ENCODE peak calls at places on chromosomes 6 and 20, in five cellular contexts. M is HepG2, D is GM23248, L is uterus, T is aorta. W is an unnamed sample. For H3K36me3, the result is how much of the 10 kb centered on the place peaks cover.

GRCh38 chr6:82144007-82144851 is 103.3 kb downstream of the IBTK start:
- DNase-seq in M (peak), D (peak), T (peak), L (peak), W (peak)

GRCh38 chr20:60214901-60215522 is 256.8 kb downstream of the CDH26 start:
- DNase-seq in T (no peak), M (no peak), D (no peak), L (no peak), W (peak)

GRCh38 chr20:47789081-47789998 is 4.1 kb upstream of the SULF2 start:
- DNase-seq in T (no peak), M (no peak), D (no peak), L (no peak), W (no peak)

GRCh38 chr20:34401741-34402455 is 38.8 kb downstream of the ITCH start:
- DNase-seq in T (no peak), D (no peak), L (no peak), M (peak), W (no peak)

GRCh38 chr6:42819803-42820508 is 38.1 kb downstream of the BICRAL start:
- DNase-seq in D (peak), M (peak), L (no peak), T (no peak), W (peak)

GRCh38 chr6:10316327-10316726 is 98.5 kb downstream of the TFAP2A start:
- DNase-seq in L (no peak), M (no peak), T (no peak), D (peak), W (peak)

GRCh38 chr6:44058617-44059358 is 68.5 kb downstream of the MRPL14 start:
- DNase-seq in M (peak), D (peak), T (peak), L (peak), W (peak)

GRCh38 chr6:111228094-111228493 is 140.8 kb downstream of the SLC16A10 start:
- DNase-seq in T (no peak), L (no peak), M (no peak), D (peak), W (peak)

GRCh38 chr20:21124190-21124589 is 1.7 kb upstream of the KIZ start:
- DNase-seq in T (no peak), M (no peak), L (no peak), D (no peak), W (no peak)

DNA sequence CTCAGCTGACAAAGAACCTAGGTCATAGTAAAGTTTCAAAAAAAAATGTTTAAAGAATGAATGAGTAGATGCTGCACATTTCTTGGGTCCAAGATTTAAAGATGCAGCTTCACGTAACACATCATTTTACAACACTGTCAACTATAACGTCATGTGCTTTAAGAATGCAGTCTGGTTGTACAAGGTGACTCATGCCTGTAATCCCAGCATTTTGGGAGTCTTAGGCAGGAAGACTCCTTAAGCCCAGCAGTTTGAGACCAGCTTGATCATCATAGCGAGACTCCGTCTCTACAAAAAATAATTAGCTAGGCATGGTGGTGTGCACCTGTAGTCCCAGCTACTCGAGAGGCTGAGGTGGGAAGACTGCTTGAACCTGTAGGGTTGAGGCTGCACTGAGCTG is 21.9 kb downstream of the SLC17A5 start:
- DNase-seq in M (no peak), T (no peak), D (peak), L (no peak), W (peak)
- H3K36me3 ChIP-seq in M (under half), T (under half), D (under half), L (under half), W (under half)

DNA sequence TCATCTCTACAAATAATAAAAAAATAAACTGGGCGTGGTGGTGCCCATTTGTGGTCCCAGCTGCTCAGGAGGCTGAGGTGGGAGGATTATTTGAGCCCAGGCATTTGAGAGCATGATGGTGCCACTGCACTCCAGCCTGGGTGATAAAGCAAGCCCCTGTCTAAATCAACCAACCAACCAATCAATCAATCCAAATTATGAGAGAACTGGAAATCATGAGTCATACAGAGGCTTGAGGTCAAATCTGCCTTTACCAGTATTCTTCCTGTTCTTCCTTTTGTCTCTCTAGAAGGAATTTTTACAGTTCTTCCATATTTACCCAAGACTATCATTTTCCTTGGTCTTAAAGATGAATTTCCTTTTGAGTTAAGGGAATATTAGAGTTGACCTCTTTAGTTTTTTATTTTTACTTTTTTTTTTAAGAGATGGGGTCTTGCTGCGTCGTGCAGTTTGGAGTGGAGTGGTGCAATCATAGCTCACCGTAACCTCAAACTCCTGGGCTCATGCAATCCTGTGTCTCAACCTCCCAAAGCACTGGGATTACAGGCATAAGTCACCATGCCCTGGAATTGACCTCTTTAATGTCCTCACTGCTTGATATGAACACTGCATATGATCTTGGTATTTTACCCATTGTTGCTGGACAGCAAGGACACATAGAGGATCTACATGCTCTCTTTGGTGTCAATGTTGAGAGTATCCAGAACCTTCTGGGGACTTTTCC is 44.1 kb upstream of the TXNDC5 start:
- DNase-seq in D (no peak), L (no peak), M (no peak), T (no peak), W (no peak)
- H3K36me3 ChIP-seq in D (under half), L (under half), M (under half), T (under half), W (under half)

DNA sequence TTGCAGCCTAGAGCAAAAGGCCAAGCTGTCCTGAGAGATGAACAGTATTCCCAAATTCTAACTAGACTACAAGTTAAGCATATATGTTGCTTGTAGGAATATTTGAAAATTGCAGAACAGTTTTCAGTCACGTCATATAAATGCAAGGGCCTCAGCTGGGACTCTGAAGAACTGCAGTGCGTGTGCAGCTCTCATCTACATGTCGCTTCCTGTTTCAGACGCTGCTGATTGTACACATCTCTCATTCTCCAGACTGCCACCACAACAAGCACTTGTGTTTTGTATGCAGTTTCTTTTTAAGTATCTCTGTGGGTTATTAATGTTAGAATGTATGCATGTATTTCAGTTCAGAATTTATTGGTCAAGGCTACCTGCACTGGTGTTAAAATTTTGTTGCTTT is 119.7 kb downstream of the MAP3K4 start:
- DNase-seq in L (no peak), D (no peak), T (no peak), M (no peak), W (no peak)
- H3K36me3 ChIP-seq in L (under half), D (half or more), T (under half), M (under half), W (under half)

GRCh38 chr20:32385541-32385940 is 27.4 kb downstream of the ASXL1 start:
- DNase-seq in T (no peak), D (peak), M (no peak), L (no peak), W (no peak)
- H3K36me3 ChIP-seq in T (under half), D (under half), M (under half), L (under half), W (under half)

W was measured in bronchial epithelial cell.